ENCODE peak calls at places on chromosome 13, in five cellular contexts. H is breast epithelium, K is adipocyte, G is fibroblast of lung, A is colonic mucosa. C is an unnamed sample.

GRCh38 chr13:41564046-41564445 is 106.7 kb downstream of the RGCC start:
- DNase-seq in H (no peak), K (no peak), G (peak; percentile 41), A (no peak), C (no peak)

GRCh38 chr13:28707629-28708427 is 10.9 kb downstream of the SLC46A3 start:
- DNase-seq in H (no peak), K (peak; percentile 91), G (peak; percentile 65), A (no peak), C (no peak)

GRCh38 chr13:75454497-75454896 is 27.5 kb downstream of the TBC1D4 start:
- DNase-seq in H (no peak), K (no peak), G (no peak), A (no peak), C (no peak)

GRCh38 chr13:102830646-102831045 is 15.2 kb upstream of the ERCC5 start:
- DNase-seq in H (no peak), K (no peak), G (peak; percentile 13), A (peak; percentile 76), C (no peak)

GRCh38 chr13:48246097-48246496 is 13.1 kb downstream of the ITM2B start:
- DNase-seq in H (no peak), K (no peak), G (no peak), A (no peak), C (no peak)

GRCh38 chr13:19089315-19089714 is 92.3 kb downstream of the TUBA3C start:
- DNase-seq in H (no peak), K (peak; percentile 0), G (no peak), A (no peak), C (no peak)

GRCh38 chr13:42041017-42041683 is 7.3 kb upstream of the DGKH start:
- DNase-seq in H (peak; percentile 57), K (peak; percentile 79), G (peak; percentile 64), A (peak; percentile 71), C (peak; percentile 68)

GRCh38 chr13:108093616-108094015 is 121.7 kb downstream of the LIG4 start:
- DNase-seq in H (no peak), K (no peak), G (no peak), A (no peak), C (no peak)

GRCh38 chr13:24161010-24161775 is 673 bp downstream of the SPATA13 start:
- DNase-seq in H (peak; percentile 60), K (peak; percentile 63), G (peak; percentile 22), A (peak; percentile 72), C (peak; percentile 78)

GRCh38 chr13:109684084-109684835 is 102.1 kb downstream of the IRS2 start:
- DNase-seq in H (no peak), K (no peak), G (no peak), A (peak; percentile 56), C (no peak)

GRCh38 chr13:95784161-95784880 is 107.4 kb downstream of the DNAJC3 start:
- DNase-seq in H (no peak), K (peak; percentile 67), G (peak; percentile 92), A (no peak), C (no peak)

GRCh38 chr13:64758520-64758919 is 2471.6 kb downstream of the PCDH9 start:
- DNase-seq in H (no peak), K (peak; percentile 11), G (peak; percentile 49), A (no peak), C (peak; percentile 0)

GRCh38 chr13:32225494-32225931 is 89.7 kb downstream of the ZAR1L start:
- DNase-seq in H (no peak), K (peak; percentile 74), G (peak; percentile 90), A (no peak), C (no peak)

GRCh38 chr13:51266642-51267041 is 44.4 kb downstream of the FAM124A start:
- DNase-seq in H (no peak), K (no peak), G (no peak), A (no peak), C (no peak)

GRCh38 chr13:64371045-64371444 is 2859.1 kb downstream of the PCDH9 start:
- DNase-seq in H (no peak), K (peak; percentile 6), G (peak; percentile 51), A (no peak), C (no peak)

GRCh38 chr13:28299941-28300340 is 161.6 kb downstream of the PAN3 start:
- DNase-seq in H (no peak), K (peak; percentile 17), G (no peak), A (no peak), C (no peak)

GRCh38 chr13:84912720-84913119 is 886.5 kb downstream of the SLITRK6 start:
- DNase-seq in H (no peak), K (no peak), G (no peak), A (no peak), C (no peak)
- H3K4me3 ChIP-seq in H (no peak overlapping the region), K (no peak overlapping the region), G (no peak overlapping the region), A (no peak overlapping the region), C (no peak overlapping the region)

GRCh38 chr13:37040789-37041188 is 18.7 kb downstream of the SUPT20H start:
- DNase-seq in H (no peak), K (no peak), G (no peak), A (no peak), C (no peak)

GRCh38 chr13:37037231-37037630 is 22.3 kb downstream of the SUPT20H start:
- DNase-seq in H (no peak), K (no peak), G (no peak), A (no peak), C (no peak)

DNA sequence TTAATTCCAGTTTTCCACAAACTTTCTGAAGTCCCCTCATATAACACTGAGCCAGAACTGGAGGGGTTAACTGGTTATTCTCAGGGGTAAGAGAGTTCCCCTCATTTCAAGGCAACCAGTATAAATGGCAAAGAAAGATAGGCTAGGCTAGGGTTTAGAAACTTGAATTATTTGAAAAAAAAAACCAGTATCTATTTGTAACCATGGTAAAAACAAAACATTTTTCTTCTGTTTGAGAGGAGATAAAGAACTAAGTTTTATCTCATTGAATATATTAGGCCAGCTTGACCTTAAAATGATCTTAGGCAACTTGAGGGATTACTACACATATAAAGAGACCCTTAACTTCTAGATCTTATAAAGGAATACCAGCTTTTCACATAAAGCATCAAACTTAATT is 19.6 kb downstream of the SUPT20H start:
- DNase-seq in H (no peak), K (no peak), G (no peak), A (no peak), C (no peak)
- H3K36me3 ChIP-seq in H (no peaks in the 10 kb centered on the region), K (peaks cover 95% of the 10 kb centered on the region), G (peaks cover 7% of the 10 kb centered on the region), A (peaks cover 7% of the 10 kb centered on the region), C (peaks cover 25% of the 10 kb centered on the region)

GRCh38 chr13:111644750-111645149 is 324.3 kb downstream of the TEX29 start:
- DNase-seq in H (no peak), K (no peak), G (no peak), A (no peak), C (no peak)
- H3K27me3 ChIP-seq in H (no peaks in the 10 kb centered on the region), K (no peaks in the 10 kb centered on the region), G (no peaks in the 10 kb centered on the region), A (no peaks in the 10 kb centered on the region), C (no peaks in the 10 kb centered on the region)

GRCh38 chr13:20231839-20232555 is at the start of gene GJB6:
- DNase-seq in H (no peak), K (no peak), G (no peak), A (no peak), C (peak; percentile 93)
- H3K4me3 ChIP-seq in H (peak within 1 kb of the TSS; percentile 7), K (no peak within 1 kb of the TSS), G (no peak within 1 kb of the TSS), A (peak within 1 kb of the TSS; percentile 33), C (peak within 1 kb of the TSS; percentile 27)

GRCh38 chr13:27117947-27118346 is 53.7 kb downstream of the USP12 start:
- DNase-seq in H (no peak), K (no peak), G (no peak), A (no peak), C (no peak)
- H3K36me3 ChIP-seq in H (no peaks in the 10 kb centered on the region), K (peaks cover 13% of the 10 kb centered on the region), G (no peaks in the 10 kb centered on the region), A (no peaks in the 10 kb centered on the region), C (no peaks in the 10 kb centered on the region)

GRCh38 chr13:111372651-111373425 is 52.4 kb downstream of the TEX29 start:
- DNase-seq in H (no peak), K (no peak), G (no peak), A (no peak), C (no peak)
- H3K27me3 ChIP-seq in H (no peaks in the 10 kb centered on the region), K (no peaks in the 10 kb centered on the region), G (no peaks in the 10 kb centered on the region), A (no peaks in the 10 kb centered on the region), C (no peaks in the 10 kb centered on the region)

DNA sequence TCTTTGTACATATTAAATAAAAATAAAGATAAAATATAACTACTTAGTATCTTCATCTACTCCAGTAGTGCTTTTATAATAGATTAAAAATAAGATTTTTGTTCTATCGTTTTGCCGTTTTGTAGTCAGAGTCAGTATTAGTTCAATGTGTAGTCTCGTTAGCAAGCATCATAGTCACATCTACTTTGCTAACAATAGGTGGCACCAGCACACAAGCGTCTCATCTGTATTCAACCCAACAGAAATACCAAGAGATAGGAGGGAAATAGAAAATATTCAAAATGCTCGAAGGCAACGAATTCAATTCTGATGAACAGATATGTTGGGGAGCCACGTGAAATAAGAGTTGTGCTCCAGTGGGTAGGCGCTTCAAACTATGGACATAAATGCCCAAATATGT is 21.4 kb upstream of the MICU2 start:
- DNase-seq in H (no peak), K (no peak), G (peak; percentile 26), A (peak; percentile 29), C (peak; percentile 62)
- H3K4me3 ChIP-seq in H (no peak overlapping the region), K (no peak overlapping the region), G (no peak overlapping the region), A (no peak overlapping the region), C (no peak overlapping the region)

DNA sequence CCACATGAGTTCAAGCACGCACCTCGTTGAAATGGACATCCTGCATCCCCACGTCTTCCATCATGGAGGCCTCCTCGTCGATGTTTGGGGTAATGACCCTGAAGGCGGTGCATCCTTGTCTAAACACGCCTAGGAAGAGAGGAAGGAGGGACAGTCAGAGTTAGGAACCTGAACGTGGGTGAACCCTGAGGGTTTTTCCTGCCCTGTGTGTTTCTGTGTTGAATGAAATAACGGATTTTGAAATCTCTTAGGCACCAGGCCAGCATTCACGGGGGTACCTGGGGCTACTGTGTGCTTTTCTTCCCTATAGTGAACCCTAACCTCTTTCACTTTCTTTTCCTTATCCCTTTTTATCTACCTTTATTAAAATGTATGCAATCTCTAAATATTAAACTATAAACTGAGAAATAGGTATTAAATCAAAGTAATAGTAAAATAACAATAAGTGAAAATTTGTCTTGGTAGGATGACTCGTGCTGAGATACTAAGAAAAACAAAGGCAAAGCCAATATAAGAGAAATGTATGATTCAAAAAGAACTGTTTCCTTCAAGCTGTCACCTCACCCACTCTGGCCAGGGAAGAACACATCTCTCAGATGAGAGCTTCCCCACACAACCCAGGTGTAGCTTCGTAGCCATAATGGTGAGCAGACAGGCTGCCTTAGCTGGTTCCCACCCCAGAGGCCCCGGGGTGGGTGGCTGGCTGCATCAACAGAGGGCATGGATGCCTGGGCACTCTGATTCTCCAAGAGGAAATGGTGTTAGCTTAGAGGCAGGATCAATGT is 72.1 kb upstream of the SLC15A1 start:
- DNase-seq in H (no peak), K (no peak), G (no peak), A (no peak), C (no peak)
- H3K36me3 ChIP-seq in H (no peaks in the 10 kb centered on the region), K (peaks cover 3% of the 10 kb centered on the region), G (no peaks in the 10 kb centered on the region), A (no peaks in the 10 kb centered on the region), C (no peaks in the 10 kb centered on the region)

GRCh38 chr13:52737451-52737850 is 2.2 kb downstream of the CNMD start:
- DNase-seq in H (no peak), K (no peak), G (no peak), A (no peak), C (peak; percentile 25)
- H3K27me3 ChIP-seq in H (peaks cover 3% of the 10 kb centered on the region), K (peaks cover 53% of the 10 kb centered on the region), G (peaks cover 15% of the 10 kb centered on the region), A (peaks cover 24% of the 10 kb centered on the region), C (peaks cover 5% of the 10 kb centered on the region)

GRCh38 chr13:45851171-45851889 is at the start of gene SIAH3:
- DNase-seq in H (no peak), K (peak; percentile 19), G (peak; percentile 40), A (no peak), C (peak; percentile 55)
- H3K4me3 ChIP-seq in H (no peak within 1 kb of the TSS), K (peak within 1 kb of the TSS; percentile 67), G (no peak within 1 kb of the TSS), A (peak within 1 kb of the TSS; percentile 19), C (peak within 1 kb of the TSS; percentile 43)

C was measured in H7.